ENCODE peak calls at places on chromosomes 2 and 18, in eight cellular contexts. D is K562, Z is H1, O is SK-N-SH, T is HCT116, V is GM23338, H is HepG2, L is GM12878. W is an unnamed sample.

GRCh38 chr2:240481720-240482119 is 46.3 kb downstream of the GPC1 start:
- DNase-seq in D (no peak), Z (no peak), O (peak), T (no peak), V (no peak), H (no peak), L (no peak), W (no peak)

GRCh38 chr2:234448506-234449169 is 48.2 kb downstream of the ARL4C start:
- DNase-seq in D (no peak), Z (no peak), O (no peak), T (no peak), V (peak), H (no peak), L (no peak), W (no peak)

GRCh38 chr2:182445566-182445965 is 18.7 kb upstream of the PDE1A start:
- DNase-seq in D (no peak), Z (no peak), O (no peak), T (no peak), V (no peak), H (no peak), L (no peak), W (peak)

GRCh38 chr2:219836647-219837177 is 209.3 kb downstream of the SLC4A3 start:
- DNase-seq in D (no peak), Z (no peak), O (no peak), T (no peak), V (no peak), H (peak), L (no peak), W (no peak)

GRCh38 chr2:69309336-69310048 is 77.5 kb downstream of the GFPT1 start:
- DNase-seq in D (peak), Z (no peak), O (peak), T (no peak), V (peak), H (no peak), L (no peak), W (peak)

GRCh38 chr18:60549338-60549960 is 176.9 kb upstream of the MC4R start:
- DNase-seq in D (peak), Z (no peak), O (peak), T (peak), V (peak), H (peak), L (no peak), W (peak)

GRCh38 chr2:190858817-190859216 is 21.8 kb upstream of the GLS start:
- DNase-seq in D (no peak), Z (no peak), O (no peak), T (no peak), V (no peak), H (peak), L (no peak), W (no peak)

GRCh38 chr2:163527381-163527780 is 208.4 kb downstream of the FIGN start:
- DNase-seq in D (no peak), Z (no peak), O (no peak), T (no peak), V (no peak), H (no peak), L (no peak), W (no peak)

GRCh38 chr2:237913193-237913917 is 53.5 kb upstream of the UBE2F start:
- DNase-seq in D (no peak), Z (no peak), O (no peak), T (no peak), V (no peak), H (no peak), L (no peak), W (no peak)

GRCh38 chr18:61921621-61922235 is 28.9 kb upstream of the RNF152 start:
- DNase-seq in D (no peak), Z (no peak), O (no peak), T (no peak), V (peak), H (no peak), L (no peak), W (no peak)

GRCh38 chr2:121506187-121506586 is 24.5 kb upstream of the RNU4ATAC start:
- DNase-seq in D (no peak), Z (no peak), O (no peak), T (no peak), V (no peak), H (no peak), L (no peak), W (no peak)

GRCh38 chr2:145026456-145027072 is 506.6 kb upstream of the ZEB2 start:
- DNase-seq in D (no peak), Z (no peak), O (no peak), T (no peak), V (no peak), H (no peak), L (no peak), W (no peak)
- H3K4me2 ChIP-seq in D (no peak), Z (no peak), O (no peak), T (no peak), V (no peak), H (no peak), L (no peak), W (no peak)

GRCh38 chr18:40607741-40608140 is 1347.3 kb upstream of the PIK3C3 start:
- DNase-seq in D (no peak), Z (no peak), O (no peak), T (no peak), V (no peak), H (no peak), L (no peak), W (no peak)
- TF ChIP-seq CTCF in D (no peak), Z (no peak), O (no peak), T (no peak), V (no peak), H (no peak), L (no peak), W (no peak)

DNA sequence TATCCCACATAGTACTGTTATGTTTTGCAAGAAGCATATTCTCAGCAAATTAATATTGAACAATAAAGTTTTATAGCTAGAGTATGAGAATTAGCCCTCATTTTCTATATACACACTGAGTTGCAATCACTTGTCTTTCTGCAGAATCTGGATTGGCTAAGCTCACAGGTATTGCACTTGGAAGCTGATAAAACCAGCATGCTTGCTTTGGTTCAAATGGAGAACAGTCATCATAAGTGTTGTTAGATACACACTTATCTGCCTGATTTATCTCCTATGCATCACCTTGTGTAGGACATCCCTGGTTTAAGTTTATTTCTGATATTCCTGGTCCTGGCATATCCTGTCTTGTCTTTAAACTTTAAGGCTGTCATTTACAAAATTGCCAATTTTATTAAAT is 38.0 kb upstream of the CYP20A1 start:
- DNase-seq in D (no peak), Z (no peak), O (no peak), T (no peak), V (no peak), H (no peak), L (no peak), W (no peak)
- TF ChIP-seq POLR2AphosphoS5 in D (no peak), Z (no peak), O (no peak), T (no peak), V (no peak), H (no peak), L (no peak), W (no peak)

GRCh38 chr2:97950329-97951154 is 45.2 kb downstream of the TMEM131 start:
- DNase-seq in D (no peak), Z (no peak), O (no peak), T (no peak), V (no peak), H (no peak), L (no peak), W (no peak)
- H3K4me2 ChIP-seq in D (no peak), Z (no peak), O (peak), T (peak), V (no peak), H (no peak), L (no peak), W (no peak)

DNA sequence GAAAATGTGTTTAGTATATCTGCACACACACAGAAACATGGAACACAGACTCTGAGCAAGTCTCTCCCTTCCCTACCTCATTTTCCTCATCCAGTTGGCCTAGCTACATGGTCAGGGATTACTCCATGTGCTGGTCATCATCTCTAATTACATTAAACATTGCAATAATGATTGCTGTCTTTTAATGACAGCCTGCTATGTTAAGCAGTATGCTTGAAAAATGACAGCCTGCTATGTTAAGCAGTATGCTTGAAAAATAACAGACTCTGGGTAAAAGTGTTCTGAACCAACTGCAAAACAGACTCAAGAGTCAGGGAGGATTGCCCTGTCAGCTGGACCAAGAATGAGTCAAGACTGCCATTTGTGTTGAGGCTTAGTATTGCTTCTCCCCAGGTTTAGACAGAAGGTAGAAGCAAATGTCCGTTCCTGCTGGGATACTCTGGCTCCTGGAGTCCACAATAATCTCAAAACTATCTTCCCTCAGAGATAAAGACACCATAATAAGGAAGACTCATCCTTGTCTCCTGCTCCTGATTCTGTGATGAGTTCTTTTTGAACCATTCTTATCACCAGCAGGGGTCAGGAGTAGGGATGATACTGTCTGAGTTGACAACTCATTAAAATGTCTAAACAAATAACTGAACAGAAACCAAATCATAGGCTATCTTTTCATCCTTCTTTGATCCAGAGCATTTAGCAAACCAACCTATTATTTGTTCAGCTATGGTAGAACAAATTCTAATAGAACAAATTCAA is 57.7 kb downstream of the CCDC93 start:
- DNase-seq in D (no peak), Z (no peak), O (no peak), T (no peak), V (peak), H (no peak), L (no peak), W (no peak)
- TF ChIP-seq CTCF in D (no peak), Z (no peak), O (peak), T (peak), V (peak), H (no peak), L (peak), W (no peak)

GRCh38 chr2:160315337-160315736 is 115.3 kb upstream of the ITGB6 start:
- DNase-seq in D (no peak), Z (no peak), O (no peak), T (no peak), V (no peak), H (no peak), L (no peak), W (peak)
- TF ChIP-seq POLR2AphosphoS5 in D (no peak), Z (no peak), O (no peak), T (no peak), V (no peak), H (no peak), L (no peak), W (no peak)

GRCh38 chr2:85873679-85874078 is 15.1 kb downstream of the ST3GAL5 start:
- DNase-seq in D (peak), Z (no peak), O (peak), T (no peak), V (peak), H (no peak), L (no peak), W (no peak)
- H3K4me2 ChIP-seq in D (no peak), Z (no peak), O (no peak), T (no peak), V (no peak), H (no peak), L (no peak), W (no peak)

DNA sequence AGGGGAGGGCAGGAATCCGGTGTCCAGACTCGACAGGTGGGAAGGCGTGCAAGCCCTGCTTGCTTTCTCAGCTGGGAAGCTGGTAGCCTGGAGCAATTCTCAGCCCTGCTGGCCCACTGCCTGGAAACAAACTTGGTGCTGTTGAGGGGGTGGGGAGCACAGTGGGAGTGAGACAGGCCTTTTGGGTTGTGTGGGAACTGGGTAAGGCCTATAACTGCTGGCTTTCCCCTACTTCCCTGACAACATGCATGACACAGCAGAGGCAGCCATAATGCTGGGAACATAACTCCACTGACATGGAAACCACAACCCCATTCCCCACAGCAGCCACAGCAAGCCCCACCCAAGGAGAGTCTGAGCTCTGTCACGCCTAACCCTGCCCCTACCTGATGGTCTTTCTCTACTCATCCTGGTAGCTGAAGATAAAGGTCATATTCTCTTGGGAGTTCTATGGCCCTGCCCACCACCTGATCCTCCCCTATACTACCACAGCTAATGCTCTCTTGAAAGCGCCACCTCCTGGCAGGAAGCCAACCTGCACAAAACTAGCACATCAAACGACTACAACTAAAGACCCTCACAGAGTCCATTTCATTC is 122.9 kb upstream of the ACVR1C start:
- DNase-seq in D (peak), Z (peak), O (no peak), T (no peak), V (peak), H (peak), L (peak), W (no peak)
- TF ChIP-seq CTCF in D (peak), Z (peak), O (peak), T (no peak), V (peak), H (peak), L (peak), W (no peak)

GRCh38 chr18:49668583-49669290 is 106.9 kb downstream of the LIPG start:
- DNase-seq in D (no peak), Z (no peak), O (no peak), T (no peak), V (peak), H (peak), L (no peak), W (no peak)
- TF ChIP-seq POLR2AphosphoS5 in D (no peak), Z (no peak), O (no peak), T (no peak), V (no peak), H (no peak), L (no peak), W (no peak)

GRCh38 chr2:194004590-194005206 is 1652.3 kb upstream of the SLC39A10 start:
- DNase-seq in D (no peak), Z (no peak), O (no peak), T (no peak), V (no peak), H (no peak), L (no peak), W (no peak)

GRCh38 chr2:194002699-194003368 is 1654.2 kb upstream of the SLC39A10 start:
- DNase-seq in D (no peak), Z (no peak), O (no peak), T (no peak), V (no peak), H (no peak), L (no peak), W (no peak)

GRCh38 chr2:194003911-194004310 is 1653.1 kb upstream of the SLC39A10 start:
- DNase-seq in D (no peak), Z (no peak), O (no peak), T (no peak), V (no peak), H (no peak), L (no peak), W (no peak)
- H3K4me2 ChIP-seq in D (no peak), Z (no peak), O (no peak), T (no peak), V (no peak), H (no peak), L (no peak), W (no peak)

W was measured in endothelial cell of umbilical vein.